ENCODE peak calls at places on chromosomes 13 and 19, in five cellular contexts. E, I, M, H and Y are unnamed samples.

GRCh38 chr13:50676602-50677001 is 166.9 kb downstream of the DLEU7 start:
- DNase-seq in E (no peak), I (no peak), M (no peak), H (no peak), Y (no peak)

GRCh38 chr13:70405266-70405665 is 297.0 kb upstream of the KLHL1 start:
- DNase-seq in E (no peak), I (no peak), M (no peak), H (no peak), Y (no peak)

GRCh38 chr13:82681535-82681934 is 1200.7 kb downstream of the SLITRK1 start:
- DNase-seq in E (no peak), I (no peak), M (no peak), H (no peak), Y (no peak)

GRCh38 chr19:18225702-18226468 is at the start of gene PDE4C:
- DNase-seq in E (peak; percentile 74), I (no peak), M (peak; percentile 81), H (no peak), Y (no peak)

GRCh38 chr13:27979765-27980279 is 8.7 kb downstream of the URAD start:
- DNase-seq in E (no peak), I (no peak), M (no peak), H (peak; percentile 33), Y (no peak)

GRCh38 chr13:66859934-66860867 is 369.9 kb downstream of the PCDH9 start:
- DNase-seq in E (no peak), I (no peak), M (no peak), H (peak; percentile 9), Y (no peak)

GRCh38 chr13:66574606-66575005 is 655.5 kb downstream of the PCDH9 start:
- DNase-seq in E (no peak), I (no peak), M (no peak), H (no peak), Y (no peak)

GRCh38 chr13:53105477-53105876 is 76.9 kb downstream of the OLFM4 start:
- DNase-seq in E (no peak), I (no peak), M (no peak), H (no peak), Y (no peak)

GRCh38 chr19:55082023-55082851 is 6.6 kb downstream of the EPS8L1 start:
- DNase-seq in E (no peak), I (no peak), M (peak; percentile 72), H (peak; percentile 52), Y (no peak)

GRCh38 chr13:67120872-67121531 is 109.1 kb downstream of the PCDH9 start:
- DNase-seq in E (no peak), I (no peak), M (no peak), H (no peak), Y (peak; percentile 16)

GRCh38 chr19:39494661-39495060 is 4.1 kb upstream of the DLL3 start:
- DNase-seq in E (no peak), I (no peak), M (no peak), H (no peak), Y (no peak)

GRCh38 chr13:29707876-29708543 is 112.5 kb upstream of the SLC7A1 start:
- DNase-seq in E (no peak), I (no peak), M (peak; percentile 62), H (peak; percentile 45), Y (peak; percentile 2)

GRCh38 chr19:10151521-10151920 is 31.8 kb upstream of the EIF3G start:
- DNase-seq in E (no peak), I (no peak), M (no peak), H (no peak), Y (no peak)

GRCh38 chr13:41751277-41751676 is 209.6 kb downstream of the VWA8 start:
- DNase-seq in E (no peak), I (no peak), M (no peak), H (no peak), Y (no peak)

GRCh38 chr19:3670796-3671679 is 29.2 kb downstream of the PIP5K1C start:
- DNase-seq in E (peak; percentile 85), I (peak; percentile 65), M (peak; percentile 88), H (peak; percentile 61), Y (peak; percentile 13)

GRCh38 chr13:40120781-40121180 is 465.3 kb downstream of the COG6 start:
- DNase-seq in E (no peak), I (no peak), M (no peak), H (no peak), Y (no peak)

GRCh38 chr13:91312324-91312723 is 35.2 kb upstream of the MIR17HG start:
- DNase-seq in E (no peak), I (no peak), M (no peak), H (no peak), Y (no peak)

GRCh38 chr19:11375143-11375948 is 880 bp downstream of the SWSAP1 start:
- DNase-seq in E (peak; percentile 66), I (peak; percentile 17), M (peak; percentile 73), H (peak; percentile 73), Y (no peak)

GRCh38 chr13:29940715-29941114 is 90.3 kb upstream of the UBL3 start:
- DNase-seq in E (no peak), I (no peak), M (no peak), H (no peak), Y (no peak)

GRCh38 chr19:45200614-45201013 is 22.0 kb downstream of the BLOC1S3 start:
- DNase-seq in E (no peak), I (peak; percentile 22), M (no peak), H (no peak), Y (no peak)

GRCh38 chr19:40908981-40909380 is 26.9 kb upstream of the CYP2A7 start:
- DNase-seq in E (no peak), I (no peak), M (no peak), H (peak; percentile 59), Y (no peak)

GRCh38 chr13:57629821-57630235 is 1.7 kb upstream of the PCDH17 start:
- DNase-seq in E (peak; percentile 82), I (peak; percentile 65), M (peak; percentile 93), H (peak; percentile 38), Y (no peak)

GRCh38 chr19:41699231-41699967 is 9.0 kb upstream of the CEACAM5 start:
- DNase-seq in E (no peak), I (no peak), M (peak; percentile 40), H (no peak), Y (no peak)

GRCh38 chr19:10431254-10431942 is 11.1 kb downstream of the PDE4A start:
- DNase-seq in E (peak; percentile 59), I (no peak), M (no peak), H (peak; percentile 68), Y (no peak)

GRCh38 chr13:28654276-28654675 is 4.7 kb upstream of the POMP start:
- DNase-seq in E (no peak), I (no peak), M (no peak), H (no peak), Y (no peak)

GRCh38 chr19:3282155-3282554 is 57.7 kb downstream of the CELF5 start:
- DNase-seq in E (no peak), I (no peak), M (no peak), H (no peak), Y (no peak)

GRCh38 chr19:42150940-42151339 is 18.7 kb upstream of the POU2F2 start:
- DNase-seq in E (no peak), I (no peak), M (no peak), H (no peak), Y (no peak)

GRCh38 chr13:76863022-76863421 is 23.2 kb downstream of the KCTD12 start:
- DNase-seq in E (no peak), I (no peak), M (no peak), H (no peak), Y (no peak)
- H3K4me3 ChIP-seq in E (no peak overlapping the region), I (no peak overlapping the region), M (no peak overlapping the region), H (no peak overlapping the region), Y (no peak overlapping the region)

GRCh38 chr13:59439776-59440428 is 723.8 kb downstream of the DIAPH3 start:
- DNase-seq in E (no peak), I (no peak), M (no peak), H (no peak), Y (no peak)
- TF ChIP-seq CTCF in E (no peak), I (no peak), M (no peak), H (no peak), Y (no peak)

GRCh38 chr19:16886305-16886880 is 2.4 kb upstream of the F2RL3 start:
- DNase-seq in E (peak; percentile 78), I (peak; percentile 11), M (peak; percentile 80), H (no peak), Y (no peak)
- H3K4me3 ChIP-seq in E (no peak overlapping the region), I (no peak overlapping the region), M (no peak overlapping the region), H (no peak overlapping the region), Y (no peak overlapping the region)

GRCh38 chr19:30011051-30011578 is 69.1 kb downstream of the URI1 start:
- DNase-seq in E (no peak), I (no peak), M (no peak), H (no peak), Y (no peak)
- TF ChIP-seq CTCF in E (no peak), I (no peak), M (no peak), H (no peak), Y (no peak)

GRCh38 chr19:49895566-49896297 is 955 bp downstream of the IL4I1 start:
- DNase-seq in E (no peak), I (no peak), M (peak; percentile 47), H (no peak), Y (no peak)
- H3K4me3 ChIP-seq in E (no peak overlapping the region), I (no peak overlapping the region), M (no peak overlapping the region), H (no peak overlapping the region), Y (no peak overlapping the region)

GRCh38 chr13:113863511-113864302 is at the start of gene GAS6:
- DNase-seq in E (peak; percentile 87), I (no peak), M (peak; percentile 87), H (peak; percentile 79), Y (no peak)
- TF ChIP-seq CTCF in E (peak; percentile 23), I (no peak), M (no peak), H (no peak), Y (no peak)

DNA sequence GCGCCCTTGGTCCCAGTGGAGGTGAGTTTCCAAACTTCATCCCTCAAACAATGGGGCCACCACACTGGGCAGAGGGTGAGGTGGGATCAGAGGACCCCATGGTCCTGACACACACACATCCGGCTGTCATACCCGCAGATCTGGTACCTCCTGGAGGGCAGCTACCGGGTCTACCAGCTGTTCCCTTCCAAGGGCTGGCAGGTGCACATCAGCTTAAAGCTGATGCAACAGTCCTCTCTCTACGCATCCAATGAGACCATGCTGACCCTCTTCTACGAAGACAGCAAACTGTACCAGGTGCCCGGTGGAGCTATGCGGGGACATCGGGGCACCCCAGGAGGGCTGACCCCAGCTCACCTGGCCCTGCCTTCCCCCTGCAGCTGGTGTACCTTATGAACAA is 14.0 kb upstream of the PSMD8 start:
- DNase-seq in E (no peak), I (no peak), M (no peak), H (no peak), Y (no peak)
- H3K4me3 ChIP-seq in E (no peak overlapping the region), I (no peak overlapping the region), M (no peak overlapping the region), H (no peak overlapping the region), Y (no peak overlapping the region)

GRCh38 chr13:46554971-46555370 is 2.0 kb downstream of the LRCH1 start:
- DNase-seq in E (no peak), I (no peak), M (no peak), H (no peak), Y (no peak)
- TF ChIP-seq CTCF in E (no peak), I (no peak), M (no peak), H (no peak), Y (no peak)

GRCh38 chr13:102395174-102395573 is 6.7 kb downstream of the FGF14 start:
- DNase-seq in E (no peak), I (no peak), M (no peak), H (no peak), Y (no peak)

GRCh38 chr13:102395939-102396338 is 5.9 kb downstream of the FGF14 start:
- DNase-seq in E (no peak), I (no peak), M (no peak), H (no peak), Y (no peak)

GRCh38 chr13:102399791-102400618 is 1.8 kb downstream of the FGF14 start:
- DNase-seq in E (peak; percentile 48), I (no peak), M (peak; percentile 61), H (no peak), Y (no peak)

GRCh38 chr13:102392810-102393209 is 9.0 kb downstream of the FGF14 start:
- DNase-seq in E (no peak), I (no peak), M (no peak), H (no peak), Y (no peak)

GRCh38 chr13:102394158-102395053 is 7.4 kb downstream of the FGF14 start:
- DNase-seq in E (peak; percentile 97), I (peak; percentile 90), M (peak; percentile 97), H (peak; percentile 94), Y (peak; percentile 55)
- H3K4me3 ChIP-seq in E (peak overlapping the region; percentile 94), I (peak overlapping the region; percentile 63), M (peak overlapping the region; percentile 92), H (peak overlapping the region; percentile 50), Y (peak overlapping the region; percentile 74)